ENCODE peak calls at places on chromosomes 5 and 9, in eight cellular contexts. One of them, this sample, is unnamed. For H3K4me1, the result is how much of the 10 kb centered on the place peaks cover.

GRCh38 chr9:115107701-115108100 is 10.3 kb downstream of the TNC start:
- DNase-seq in CD8-positive, alpha-beta memory T cell: no peak
- DNase-seq in CD8-positive, alpha-beta T cell: no peak
- DNase-seq in A549: no peak
- DNase-seq in left ventricle myocardium inferior: no peak
- DNase-seq in heart left ventricle: no peak
- DNase-seq in CD4-positive, alpha-beta memory T cell: no peak
- DNase-seq in right cardiac atrium: no peak
- DNase-seq in this sample: no peak

GRCh38 chr5:23528677-23529076 is 21.3 kb downstream of the PRDM9 start:
- DNase-seq in CD8-positive, alpha-beta memory T cell: no peak
- DNase-seq in A549: no peak
- DNase-seq in left ventricle myocardium inferior: no peak
- DNase-seq in heart left ventricle: no peak
- DNase-seq in CD4-positive, alpha-beta memory T cell: no peak
- DNase-seq in right cardiac atrium: no peak
- DNase-seq in CD8-positive, alpha-beta T cell: no peak
- DNase-seq in this sample: no peak

GRCh38 chr9:75626860-75627259 is 263.6 kb upstream of the PCSK5 start:
- DNase-seq in A549: no peak
- DNase-seq in right cardiac atrium: no peak
- DNase-seq in heart left ventricle: no peak
- DNase-seq in left ventricle myocardium inferior: no peak
- DNase-seq in CD8-positive, alpha-beta T cell: no peak
- DNase-seq in CD4-positive, alpha-beta memory T cell: no peak
- DNase-seq in CD8-positive, alpha-beta memory T cell: no peak
- DNase-seq in this sample: no peak

GRCh38 chr9:37381094-37381741 is 41.3 kb upstream of the GRHPR start:
- DNase-seq in CD4-positive, alpha-beta memory T cell: no peak
- DNase-seq in right cardiac atrium: no peak
- DNase-seq in left ventricle myocardium inferior: no peak
- DNase-seq in CD8-positive, alpha-beta memory T cell: no peak
- DNase-seq in A549: no peak
- DNase-seq in heart left ventricle: no peak
- DNase-seq in CD8-positive, alpha-beta T cell: no peak
- DNase-seq in this sample: peak

GRCh38 chr5:113102121-113102531 is 125.5 kb downstream of the DCP2 start:
- DNase-seq in CD8-positive, alpha-beta memory T cell: no peak
- DNase-seq in heart left ventricle: no peak
- DNase-seq in right cardiac atrium: no peak
- DNase-seq in CD8-positive, alpha-beta T cell: no peak
- DNase-seq in A549: no peak
- DNase-seq in left ventricle myocardium inferior: no peak
- DNase-seq in CD4-positive, alpha-beta memory T cell: no peak
- DNase-seq in this sample: no peak

GRCh38 chr5:76303917-76304316 is 99.2 kb upstream of the IQGAP2 start:
- DNase-seq in left ventricle myocardium inferior: no peak
- DNase-seq in right cardiac atrium: no peak
- DNase-seq in CD8-positive, alpha-beta memory T cell: no peak
- DNase-seq in heart left ventricle: no peak
- DNase-seq in A549: peak
- DNase-seq in CD4-positive, alpha-beta memory T cell: peak
- DNase-seq in CD8-positive, alpha-beta T cell: no peak
- DNase-seq in this sample: peak

GRCh38 chr5:35938518-35939227 is at the start of gene CAPSL:
- DNase-seq in A549: peak
- DNase-seq in right cardiac atrium: no peak
- DNase-seq in heart left ventricle: no peak
- DNase-seq in CD8-positive, alpha-beta T cell: no peak
- DNase-seq in left ventricle myocardium inferior: no peak
- DNase-seq in CD4-positive, alpha-beta memory T cell: no peak
- DNase-seq in CD8-positive, alpha-beta memory T cell: no peak
- DNase-seq in this sample: peak

GRCh38 chr5:114362197-114362976 is 517 bp downstream of the KCNN2 start:
- DNase-seq in heart left ventricle: peak
- DNase-seq in CD8-positive, alpha-beta memory T cell: no peak
- DNase-seq in CD4-positive, alpha-beta memory T cell: no peak
- DNase-seq in left ventricle myocardium inferior: peak
- DNase-seq in CD8-positive, alpha-beta T cell: no peak
- DNase-seq in right cardiac atrium: peak
- DNase-seq in A549: peak
- DNase-seq in this sample: no peak

GRCh38 chr9:132977626-132978450 is 656 bp upstream of the GFI1B start:
- DNase-seq in heart left ventricle: peak
- DNase-seq in CD8-positive, alpha-beta memory T cell: peak
- DNase-seq in right cardiac atrium: peak
- DNase-seq in A549: peak
- DNase-seq in left ventricle myocardium inferior: peak
- DNase-seq in CD4-positive, alpha-beta memory T cell: peak
- DNase-seq in CD8-positive, alpha-beta T cell: peak
- DNase-seq in this sample: peak

GRCh38 chr5:180352976-180353225 is 235 bp downstream of the GFPT2 start:
- DNase-seq in CD8-positive, alpha-beta T cell: no peak
- DNase-seq in right cardiac atrium: no peak
- DNase-seq in CD4-positive, alpha-beta memory T cell: no peak
- DNase-seq in CD8-positive, alpha-beta memory T cell: no peak
- DNase-seq in A549: no peak
- DNase-seq in left ventricle myocardium inferior: no peak
- DNase-seq in heart left ventricle: no peak
- DNase-seq in this sample: no peak

GRCh38 chr5:68419637-68420452 is 204.3 kb downstream of the PIK3R1 start:
- DNase-seq in A549: no peak
- DNase-seq in CD4-positive, alpha-beta memory T cell: no peak
- DNase-seq in right cardiac atrium: no peak
- DNase-seq in CD8-positive, alpha-beta T cell: no peak
- DNase-seq in heart left ventricle: no peak
- DNase-seq in left ventricle myocardium inferior: no peak
- DNase-seq in CD8-positive, alpha-beta memory T cell: no peak
- DNase-seq in this sample: peak

GRCh38 chr9:1051286-1052118 is 1.3 kb downstream of the DMRT2 start:
- DNase-seq in CD4-positive, alpha-beta memory T cell: no peak
- DNase-seq in A549: peak
- DNase-seq in CD8-positive, alpha-beta memory T cell: no peak
- DNase-seq in heart left ventricle: peak
- DNase-seq in right cardiac atrium: peak
- DNase-seq in left ventricle myocardium inferior: peak
- DNase-seq in CD8-positive, alpha-beta T cell: no peak
- DNase-seq in this sample: peak

GRCh38 chr5:94471496-94471895 is 146.9 kb downstream of the KIAA0825 start:
- DNase-seq in left ventricle myocardium inferior: no peak
- DNase-seq in heart left ventricle: no peak
- DNase-seq in CD4-positive, alpha-beta memory T cell: no peak
- DNase-seq in CD8-positive, alpha-beta memory T cell: no peak
- DNase-seq in A549: no peak
- DNase-seq in CD8-positive, alpha-beta T cell: no peak
- DNase-seq in right cardiac atrium: no peak
- DNase-seq in this sample: no peak

GRCh38 chr5:109482748-109483147 is 73.0 kb upstream of the PJA2 start:
- DNase-seq in CD8-positive, alpha-beta T cell: no peak
- DNase-seq in heart left ventricle: no peak
- DNase-seq in right cardiac atrium: no peak
- DNase-seq in A549: no peak
- DNase-seq in left ventricle myocardium inferior: no peak
- DNase-seq in CD8-positive, alpha-beta memory T cell: no peak
- DNase-seq in CD4-positive, alpha-beta memory T cell: no peak
- DNase-seq in this sample: no peak

GRCh38 chr5:144030904-144031303 is 139.6 kb downstream of the YIPF5 start:
- DNase-seq in left ventricle myocardium inferior: no peak
- DNase-seq in A549: no peak
- DNase-seq in CD8-positive, alpha-beta memory T cell: no peak
- DNase-seq in CD8-positive, alpha-beta T cell: no peak
- DNase-seq in CD4-positive, alpha-beta memory T cell: no peak
- DNase-seq in right cardiac atrium: no peak
- DNase-seq in heart left ventricle: no peak
- DNase-seq in this sample: no peak

DNA sequence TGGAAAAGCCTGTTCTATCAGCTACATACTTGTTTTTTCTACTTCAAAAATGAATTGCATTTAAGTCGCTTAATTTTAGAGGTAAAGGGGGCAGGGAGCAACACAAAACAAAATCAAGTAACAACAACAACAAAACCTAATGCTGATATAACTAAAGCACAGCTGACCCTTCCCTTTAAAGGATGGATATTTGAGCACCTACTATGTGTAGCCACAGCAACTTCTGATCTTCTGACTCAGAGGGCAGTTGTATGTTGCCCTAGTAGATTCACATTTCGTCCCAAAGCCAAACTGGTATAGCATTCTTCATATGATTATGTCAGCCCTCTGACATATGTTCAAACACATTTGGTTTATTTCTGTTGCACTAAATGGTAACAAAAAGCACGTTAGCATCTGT is 6.8 kb downstream of the DAB2 start:
- DNase-seq in heart left ventricle: no peak
- DNase-seq in CD8-positive, alpha-beta T cell: no peak
- DNase-seq in right cardiac atrium: no peak
- DNase-seq in CD4-positive, alpha-beta memory T cell: no peak
- DNase-seq in CD8-positive, alpha-beta memory T cell: no peak
- DNase-seq in left ventricle myocardium inferior: no peak
- DNase-seq in A549: no peak
- DNase-seq in this sample: no peak
- H3K4me3 ChIP-seq in heart left ventricle: no peak
- H3K4me3 ChIP-seq in CD8-positive, alpha-beta T cell: no peak
- H3K4me3 ChIP-seq in right cardiac atrium: no peak
- H3K4me3 ChIP-seq in CD4-positive, alpha-beta memory T cell: no peak
- H3K4me3 ChIP-seq in CD8-positive, alpha-beta memory T cell: no peak
- H3K4me3 ChIP-seq in left ventricle myocardium inferior: no peak
- H3K4me3 ChIP-seq in A549: no peak
- H3K4me3 ChIP-seq in this sample: no peak

GRCh38 chr9:109317311-109317978 is 3.4 kb downstream of the EPB41L4B start:
- DNase-seq in A549: no peak
- DNase-seq in CD8-positive, alpha-beta memory T cell: no peak
- DNase-seq in right cardiac atrium: no peak
- DNase-seq in CD4-positive, alpha-beta memory T cell: no peak
- DNase-seq in heart left ventricle: no peak
- DNase-seq in left ventricle myocardium inferior: no peak
- DNase-seq in CD8-positive, alpha-beta T cell: no peak
- DNase-seq in this sample: no peak

GRCh38 chr9:109315889-109316640 is 4.8 kb downstream of the EPB41L4B start:
- DNase-seq in right cardiac atrium: peak
- DNase-seq in A549: peak
- DNase-seq in CD4-positive, alpha-beta memory T cell: no peak
- DNase-seq in CD8-positive, alpha-beta T cell: no peak
- DNase-seq in heart left ventricle: peak
- DNase-seq in left ventricle myocardium inferior: peak
- DNase-seq in CD8-positive, alpha-beta memory T cell: no peak
- DNase-seq in this sample: peak

GRCh38 chr9:109314011-109314531 is 6.8 kb downstream of the EPB41L4B start:
- DNase-seq in A549: no peak
- DNase-seq in heart left ventricle: no peak
- DNase-seq in CD4-positive, alpha-beta memory T cell: no peak
- DNase-seq in CD8-positive, alpha-beta T cell: no peak
- DNase-seq in CD8-positive, alpha-beta memory T cell: no peak
- DNase-seq in left ventricle myocardium inferior: no peak
- DNase-seq in right cardiac atrium: no peak
- DNase-seq in this sample: peak

GRCh38 chr9:109313351-109313750 is 7.5 kb downstream of the EPB41L4B start:
- DNase-seq in CD8-positive, alpha-beta T cell: no peak
- DNase-seq in A549: no peak
- DNase-seq in right cardiac atrium: no peak
- DNase-seq in CD8-positive, alpha-beta memory T cell: no peak
- DNase-seq in heart left ventricle: no peak
- DNase-seq in CD4-positive, alpha-beta memory T cell: no peak
- DNase-seq in left ventricle myocardium inferior: no peak
- DNase-seq in this sample: no peak

DNA sequence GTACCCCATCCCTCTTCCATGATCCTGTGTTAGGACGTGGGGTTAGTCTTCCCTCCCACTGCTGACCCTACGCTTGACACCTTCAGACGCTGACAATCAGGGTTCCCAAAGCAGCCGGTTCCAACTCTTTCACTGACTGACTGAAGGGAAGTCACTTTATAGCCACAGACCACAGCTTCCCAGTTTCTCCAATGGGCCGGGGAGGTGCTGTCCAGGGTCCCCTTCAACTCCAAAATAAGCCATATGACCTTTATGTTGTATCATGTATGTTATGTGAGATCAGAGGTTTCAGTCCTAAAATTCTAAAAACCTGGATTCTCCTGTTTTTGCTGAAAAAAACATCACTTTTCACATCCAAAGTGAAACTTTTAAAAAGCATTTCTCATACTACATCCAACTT is 5.4 kb downstream of the EPB41L4B start:
- DNase-seq in CD8-positive, alpha-beta T cell: no peak
- DNase-seq in heart left ventricle: no peak
- DNase-seq in CD4-positive, alpha-beta memory T cell: no peak
- DNase-seq in A549: no peak
- DNase-seq in CD8-positive, alpha-beta memory T cell: no peak
- DNase-seq in left ventricle myocardium inferior: no peak
- DNase-seq in right cardiac atrium: no peak
- DNase-seq in this sample: no peak
- H3K4me1 ChIP-seq in CD8-positive, alpha-beta T cell: under half
- H3K4me1 ChIP-seq in heart left ventricle: under half
- H3K4me1 ChIP-seq in CD4-positive, alpha-beta memory T cell: under half
- H3K4me1 ChIP-seq in A549: half or more
- H3K4me1 ChIP-seq in CD8-positive, alpha-beta memory T cell: under half
- H3K4me1 ChIP-seq in left ventricle myocardium inferior: half or more
- H3K4me1 ChIP-seq in right cardiac atrium: under half
- H3K4me1 ChIP-seq in this sample: half or more

GRCh38 chr5:141613344-141613743 is 5.5 kb downstream of the DIAPH1 start:
- DNase-seq in A549: no peak
- DNase-seq in heart left ventricle: no peak
- DNase-seq in CD8-positive, alpha-beta memory T cell: no peak
- DNase-seq in CD8-positive, alpha-beta T cell: no peak
- DNase-seq in CD4-positive, alpha-beta memory T cell: no peak
- DNase-seq in right cardiac atrium: no peak
- DNase-seq in left ventricle myocardium inferior: no peak
- DNase-seq in this sample: no peak

GRCh38 chr5:141617128-141617527 is 1.7 kb downstream of the DIAPH1 start:
- DNase-seq in right cardiac atrium: no peak
- DNase-seq in left ventricle myocardium inferior: no peak
- DNase-seq in CD8-positive, alpha-beta memory T cell: no peak
- DNase-seq in A549: no peak
- DNase-seq in CD4-positive, alpha-beta memory T cell: no peak
- DNase-seq in heart left ventricle: no peak
- DNase-seq in CD8-positive, alpha-beta T cell: no peak
- DNase-seq in this sample: no peak

GRCh38 chr5:141618030-141618803 is 583 bp downstream of the DIAPH1 start:
- DNase-seq in A549: peak
- DNase-seq in heart left ventricle: peak
- DNase-seq in CD8-positive, alpha-beta T cell: no peak
- DNase-seq in left ventricle myocardium inferior: no peak
- DNase-seq in CD4-positive, alpha-beta memory T cell: peak
- DNase-seq in right cardiac atrium: no peak
- DNase-seq in CD8-positive, alpha-beta memory T cell: peak
- DNase-seq in this sample: peak

GRCh38 chr5:141617682-141618029 is 1.1 kb downstream of the DIAPH1 start:
- DNase-seq in right cardiac atrium: no peak
- DNase-seq in A549: no peak
- DNase-seq in CD4-positive, alpha-beta memory T cell: no peak
- DNase-seq in left ventricle myocardium inferior: no peak
- DNase-seq in CD8-positive, alpha-beta memory T cell: peak
- DNase-seq in heart left ventricle: no peak
- DNase-seq in CD8-positive, alpha-beta T cell: no peak
- DNase-seq in this sample: no peak

GRCh38 chr5:141615991-141616715 is 2.6 kb downstream of the DIAPH1 start:
- DNase-seq in CD4-positive, alpha-beta memory T cell: no peak
- DNase-seq in A549: no peak
- DNase-seq in CD8-positive, alpha-beta T cell: no peak
- DNase-seq in right cardiac atrium: no peak
- DNase-seq in CD8-positive, alpha-beta memory T cell: no peak
- DNase-seq in heart left ventricle: no peak
- DNase-seq in left ventricle myocardium inferior: no peak
- DNase-seq in this sample: no peak
- H3K4me3 ChIP-seq in CD4-positive, alpha-beta memory T cell: peak
- H3K4me3 ChIP-seq in A549: no peak
- H3K4me3 ChIP-seq in CD8-positive, alpha-beta T cell: peak
- H3K4me3 ChIP-seq in right cardiac atrium: no peak
- H3K4me3 ChIP-seq in CD8-positive, alpha-beta memory T cell: peak
- H3K4me3 ChIP-seq in heart left ventricle: peak
- H3K4me3 ChIP-seq in left ventricle myocardium inferior: peak
- H3K4me3 ChIP-seq in this sample: no peak

GRCh38 chr5:151581841-151582583 is 9.1 kb downstream of the FAT2 start:
- DNase-seq in left ventricle myocardium inferior: no peak
- DNase-seq in right cardiac atrium: no peak
- DNase-seq in A549: no peak
- DNase-seq in heart left ventricle: no peak
- DNase-seq in CD8-positive, alpha-beta T cell: no peak
- DNase-seq in CD8-positive, alpha-beta memory T cell: no peak
- DNase-seq in CD4-positive, alpha-beta memory T cell: no peak
- DNase-seq in this sample: no peak
- H3K4me1 ChIP-seq in left ventricle myocardium inferior: under half
- H3K4me1 ChIP-seq in right cardiac atrium: under half
- H3K4me1 ChIP-seq in A549: under half
- H3K4me1 ChIP-seq in heart left ventricle: under half
- H3K4me1 ChIP-seq in CD8-positive, alpha-beta T cell: under half
- H3K4me1 ChIP-seq in CD8-positive, alpha-beta memory T cell: under half
- H3K4me1 ChIP-seq in CD4-positive, alpha-beta memory T cell: under half
- H3K4me1 ChIP-seq in this sample: under half